ENCODE peak calls at places on chromosomes 4 and X, in seven cellular contexts. L, O, F, S, J, E and A are unnamed samples.

GRCh38 chrX:135273162-135273561 is 21.3 kb downstream of the ETDA start:
- DNase-seq in L (no peak), O (no peak), F (no peak), S (no peak), J (no peak), E (no peak), A (no peak)

GRCh38 chrX:136847874-136848273 is 32.7 kb downstream of the RBMX start:
- DNase-seq in L (no peak), O (peak), F (no peak), S (no peak), J (no peak), E (no peak), A (no peak)

GRCh38 chrX:1720826-1721225 is 106.0 kb downstream of the ASMT start:
- DNase-seq in L (no peak), O (no peak), F (no peak), S (no peak), J (no peak), E (no peak), A (no peak)

GRCh38 chrX:96569034-96569433 is 115.6 kb upstream of the DIAPH2 start:
- DNase-seq in L (no peak), O (no peak), F (no peak), S (no peak), J (no peak), E (no peak), A (no peak)

GRCh38 chrX:30713061-30713525 is 59.9 kb downstream of the GK start:
- DNase-seq in L (no peak), O (peak), F (no peak), S (peak), J (peak), E (peak), A (no peak)

GRCh38 chrX:85994228-85994627 is 53.1 kb downstream of the CHM start:
- DNase-seq in L (no peak), O (no peak), F (no peak), S (no peak), J (no peak), E (no peak), A (no peak)

GRCh38 chrX:20829665-20830481 is 544.3 kb upstream of the CNKSR2 start:
- DNase-seq in L (no peak), O (no peak), F (no peak), S (no peak), J (no peak), E (peak), A (no peak)

GRCh38 chr4:167290684-167291083 is 56.4 kb upstream of the SPOCK3 start:
- DNase-seq in L (no peak), O (no peak), F (no peak), S (no peak), J (no peak), E (peak), A (no peak)

GRCh38 chr4:150385606-150386005 is 196.3 kb upstream of the MAB21L2 start:
- DNase-seq in L (no peak), O (peak), F (no peak), S (no peak), J (no peak), E (no peak), A (no peak)

GRCh38 chrX:70613295-70613694 is 168.7 kb downstream of the DLG3 start:
- DNase-seq in L (no peak), O (peak), F (no peak), S (no peak), J (no peak), E (no peak), A (no peak)

GRCh38 chr4:138053601-138054322 is 188.4 kb downstream of the SLC7A11 start:
- DNase-seq in L (no peak), O (peak), F (no peak), S (no peak), J (no peak), E (peak), A (no peak)

GRCh38 chrX:74449322-74449936 is 28.1 kb downstream of the SLC16A2 start:
- DNase-seq in L (no peak), O (peak), F (no peak), S (no peak), J (no peak), E (peak), A (no peak)

GRCh38 chr4:77201857-77202256 is 44.9 kb downstream of the CCNG2 start:
- DNase-seq in L (no peak), O (no peak), F (no peak), S (no peak), J (no peak), E (no peak), A (no peak)

GRCh38 chrX:130299279-130300009 is 30.7 kb upstream of the ZNF280C start:
- DNase-seq in L (no peak), O (no peak), F (no peak), S (peak), J (no peak), E (no peak), A (no peak)

GRCh38 chrX:16659326-16659725 is 9.4 kb downstream of the S100G start:
- DNase-seq in L (no peak), O (no peak), F (no peak), S (no peak), J (no peak), E (no peak), A (no peak)

GRCh38 chrX:66633541-66633940 is 5.3 kb downstream of the EDA2R start:
- DNase-seq in L (no peak), O (peak), F (no peak), S (no peak), J (no peak), E (no peak), A (no peak)

GRCh38 chr4:6767725-6768538 is 14.6 kb upstream of the KIAA0232 start:
- DNase-seq in L (no peak), O (no peak), F (no peak), S (no peak), J (no peak), E (no peak), A (peak)

GRCh38 chr4:168856312-168856711 is 153.7 kb downstream of the CBR4 start:
- DNase-seq in L (no peak), O (peak), F (no peak), S (no peak), J (no peak), E (no peak), A (no peak)

GRCh38 chr4:138639018-138639876 is 376.3 kb upstream of the NOCT start:
- DNase-seq in L (no peak), O (peak), F (no peak), S (no peak), J (no peak), E (no peak), A (no peak)

GRCh38 chr4:118226611-118227010 is 126.2 kb downstream of the PRSS12 start:
- DNase-seq in L (no peak), O (no peak), F (no peak), S (no peak), J (no peak), E (no peak), A (no peak)

GRCh38 chr4:151250706-151251105 is 26.3 kb upstream of the PRSS48 start:
- DNase-seq in L (no peak), O (no peak), F (no peak), S (no peak), J (no peak), E (no peak), A (no peak)

GRCh38 chr4:154559931-154560801 is 2.6 kb upstream of the FGB start:
- DNase-seq in L (no peak), O (no peak), F (no peak), S (no peak), J (no peak), E (peak), A (no peak)

GRCh38 chr4:37101686-37102085 is 142.9 kb upstream of the NWD2 start:
- DNase-seq in L (no peak), O (no peak), F (no peak), S (no peak), J (no peak), E (no peak), A (no peak)

GRCh38 chr4:83285022-83285387 is 407 bp upstream of the COQ2 start:
- DNase-seq in L (no peak), O (peak), F (no peak), S (no peak), J (peak), E (peak), A (no peak)

DNA sequence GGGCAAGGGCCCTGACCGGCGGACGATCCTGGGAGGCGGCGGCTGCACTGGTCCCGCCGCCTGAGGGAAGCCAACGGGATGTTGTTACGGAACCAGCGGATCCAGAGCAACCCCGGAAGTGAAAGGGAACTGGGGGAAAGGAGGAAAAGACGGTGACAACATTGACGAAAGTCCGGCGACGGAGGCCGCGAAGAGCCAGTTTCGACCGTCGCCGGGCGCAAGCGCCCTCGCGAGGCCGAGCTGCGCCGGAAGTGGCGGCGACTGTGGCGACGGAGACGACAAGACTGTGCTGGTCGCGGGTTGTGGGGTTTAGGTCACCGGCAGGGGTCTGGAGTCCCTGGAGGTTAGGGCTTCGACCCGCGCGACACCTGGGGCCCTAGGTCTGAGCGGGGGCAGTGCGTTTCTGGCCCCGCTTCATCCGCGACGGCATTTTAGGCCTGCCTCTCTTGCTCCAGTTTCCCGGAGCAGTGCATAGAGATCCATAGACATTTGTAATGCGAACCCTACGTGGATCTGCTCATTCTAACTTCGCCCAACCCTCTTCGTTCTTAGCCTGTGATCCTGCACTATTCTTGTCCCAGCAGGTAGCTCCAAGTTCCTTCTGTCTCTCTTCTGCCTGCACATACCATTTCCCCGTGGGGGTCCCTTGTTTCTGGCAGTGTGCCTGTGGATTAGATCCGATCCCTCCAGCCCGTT is at the start of gene BOD1L1:
- DNase-seq in L (peak), O (peak), F (peak), S (peak), J (peak), E (peak), A (peak)
- TF ChIP-seq POLR2A in L (no peak), O (peak), F (peak), S (peak), J (no peak), E (peak), A (peak)

DNA sequence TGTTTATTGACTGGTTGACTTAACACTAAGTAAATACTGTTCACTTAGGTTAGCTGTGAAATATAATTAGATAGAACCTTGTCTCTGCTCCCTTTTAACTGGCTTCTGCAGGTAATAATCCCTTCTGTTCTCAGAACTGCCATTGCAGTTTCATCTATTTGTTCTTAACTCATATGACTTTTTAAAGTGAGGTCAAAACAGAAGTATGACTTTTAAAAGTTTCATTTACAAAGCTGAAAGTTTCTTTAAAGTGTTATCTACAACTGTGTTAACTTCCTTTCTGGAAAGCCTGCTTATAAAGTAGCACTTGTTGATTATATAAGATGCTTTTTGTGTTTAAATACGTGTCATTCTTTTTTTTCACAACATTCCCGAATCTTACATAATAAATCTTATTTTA is 127.4 kb downstream of the TET2 start:
- DNase-seq in L (no peak), O (no peak), F (no peak), S (no peak), J (no peak), E (no peak), A (no peak)
- H3K4me3 ChIP-seq in L (no peak), O (no peak), F (no peak), S (no peak), J (no peak), E (no peak), A (no peak)

DNA sequence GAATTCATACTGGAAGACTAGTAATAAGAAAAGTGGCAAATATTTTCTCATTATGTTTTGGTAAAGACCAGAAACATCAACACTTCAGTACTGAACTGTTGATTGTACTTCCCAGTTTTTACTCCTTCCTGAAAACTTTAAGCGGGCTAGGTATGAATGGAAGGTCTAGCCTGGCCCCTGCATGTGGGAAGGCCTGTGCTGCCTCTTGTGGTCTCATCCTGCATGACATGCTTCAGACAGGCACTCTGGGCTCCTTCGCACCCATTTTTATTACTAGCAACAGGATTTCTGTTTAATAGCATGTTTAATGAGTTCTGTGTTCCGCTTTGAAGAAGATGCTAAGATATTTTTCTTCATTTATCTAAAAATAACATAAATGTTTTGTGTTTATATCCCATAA is 279.1 kb downstream of the ANK2 start:
- DNase-seq in L (no peak), O (no peak), F (no peak), S (no peak), J (no peak), E (peak), A (no peak)
- TF ChIP-seq CTCF in L (no peak), O (peak), F (no peak), S (no peak), J (peak), E (no peak), A (peak)

GRCh38 chrX:34638116-34638515 is 19.0 kb downstream of the TMEM47 start:
- DNase-seq in L (no peak), O (peak), F (no peak), S (no peak), J (no peak), E (peak), A (no peak)
- TF ChIP-seq POLR2A in L (no peak), O (no peak), F (no peak), S (no peak), J (no peak), E (no peak), A (no peak)

GRCh38 chrX:121216979-121217378 is 169.6 kb downstream of the GLUD2 start:
- DNase-seq in L (no peak), O (no peak), F (no peak), S (no peak), J (no peak), E (no peak), A (no peak)
- H3K4me3 ChIP-seq in L (no peak), O (no peak), F (no peak), S (no peak), J (no peak), E (no peak), A (no peak)

DNA sequence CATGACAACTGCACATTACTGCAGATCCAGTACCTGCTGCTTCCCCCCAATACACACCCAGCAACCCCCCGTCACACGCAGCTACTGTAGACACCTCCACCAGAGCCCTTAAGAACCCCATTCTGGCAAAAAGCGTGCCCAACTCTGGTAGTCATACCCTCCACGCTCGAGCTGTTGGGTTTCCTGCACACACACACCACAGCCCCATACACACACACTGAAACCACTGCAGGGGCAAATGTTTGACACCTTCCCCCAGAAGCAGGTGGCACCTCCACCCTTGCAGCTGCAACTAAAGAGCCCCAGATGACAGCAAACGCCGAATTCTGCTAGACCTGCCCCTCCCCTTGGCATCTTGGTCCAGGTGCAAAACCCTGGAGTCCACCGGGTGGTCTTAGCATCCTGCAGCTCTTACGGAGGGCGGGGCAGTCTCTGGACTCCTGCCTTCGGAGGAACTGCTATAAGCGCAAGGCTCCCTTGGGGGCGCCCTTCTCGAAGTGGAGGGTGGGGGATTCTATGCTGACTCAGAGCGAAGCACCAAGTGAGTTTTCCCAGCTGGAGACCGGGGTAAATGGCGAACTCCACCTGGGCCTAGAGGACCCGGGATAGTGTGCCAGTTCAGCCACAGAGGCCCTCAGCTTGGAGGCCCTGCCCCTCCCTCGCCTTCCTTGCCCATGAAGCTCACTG is 1.5 kb downstream of the FRMPD3 start:
- DNase-seq in L (no peak), O (no peak), F (no peak), S (no peak), J (no peak), E (peak), A (no peak)
- TF ChIP-seq CTCF in L (no peak), O (no peak), F (no peak), S (no peak), J (no peak), E (no peak), A (no peak)

GRCh38 chrX:11759172-11759460 is 1.1 kb downstream of the MSL3 start:
- DNase-seq in L (peak), O (no peak), F (no peak), S (no peak), J (no peak), E (no peak), A (no peak)

GRCh38 chrX:11759461-11760311 is 1.6 kb downstream of the MSL3 start:
- DNase-seq in L (no peak), O (peak), F (peak), S (peak), J (peak), E (peak), A (peak)

GRCh38 chrX:11757729-11758399 is at the start of gene MSL3:
- DNase-seq in L (peak), O (peak), F (peak), S (peak), J (peak), E (peak), A (peak)

GRCh38 chrX:11757397-11757728 is 674 bp upstream of the MSL3 start:
- DNase-seq in L (no peak), O (no peak), F (no peak), S (no peak), J (no peak), E (no peak), A (no peak)

DNA sequence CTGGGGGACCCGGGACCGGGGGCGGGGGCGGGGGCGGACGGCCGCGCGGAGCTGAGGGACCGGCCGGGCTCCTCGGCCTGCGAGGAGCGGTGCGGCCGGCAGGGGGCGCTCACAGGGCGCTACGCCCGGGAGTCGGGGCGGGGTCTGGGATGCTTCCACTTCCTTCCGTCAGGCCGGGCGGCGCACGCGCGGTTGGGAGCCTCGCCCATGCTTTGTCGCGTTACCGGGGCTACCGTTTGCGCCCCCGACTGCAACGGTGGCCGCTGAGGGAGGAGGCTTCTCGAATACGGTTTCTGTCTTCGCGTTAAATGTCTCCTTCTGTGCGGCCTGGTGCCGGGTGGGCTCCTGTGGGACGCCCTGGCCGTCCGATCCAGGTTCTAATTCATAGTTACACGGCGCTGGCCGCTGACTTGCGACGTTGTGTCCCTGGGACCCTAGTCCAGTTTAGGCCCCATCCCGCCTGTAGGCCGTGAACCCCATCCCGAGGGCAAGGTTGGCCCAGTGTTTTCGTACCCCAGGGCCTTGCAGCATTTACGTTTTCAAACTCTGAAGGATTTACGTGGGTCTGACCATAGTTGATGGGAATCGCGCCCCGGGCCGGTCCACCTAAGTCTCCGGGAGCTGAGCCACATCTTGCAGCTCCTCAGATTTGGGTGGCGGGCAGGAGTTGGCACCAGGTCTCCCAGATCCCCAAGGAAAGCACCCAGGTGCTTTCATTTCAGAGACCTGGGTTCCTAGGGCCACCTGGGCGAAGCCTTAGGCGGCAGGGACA is 549 bp downstream of the MSL3 start:
- DNase-seq in L (peak), O (peak), F (peak), S (peak), J (peak), E (peak), A (peak)
- TF ChIP-seq POLR2A in L (no peak), O (no peak), F (no peak), S (peak), J (no peak), E (peak), A (no peak)